ENCODE peak calls at places on chromosome 21, in seven cellular contexts. V is HepG2, X is WTC11, N is HCT116, E is HEK293T, L is K562, W is GM12878. I is an unnamed sample.

GRCh38 chr21:32315511-32316362 is 17.1 kb downstream of the MRAP start:
- DNase-seq in E (no peak), V (peak; percentile 24), L (no peak), X (no peak), W (no peak), N (no peak), I (no peak)

GRCh38 chr21:45408811-45409261 is 3.9 kb downstream of the COL18A1 start:
- DNase-seq in L (no peak), W (no peak), X (no peak), E (no peak), N (no peak), V (no peak), I (no peak)

GRCh38 chr21:33236013-33236686 is 6.4 kb downstream of the IFNAR2 start:
- DNase-seq in V (no peak), L (no peak), W (no peak), E (no peak), N (no peak), X (no peak), I (no peak)

GRCh38 chr21:37365657-37366487 is 701 bp upstream of the DYRK1A start:
- DNase-seq in W (no peak), X (peak; percentile 76), V (peak; percentile 63), E (peak; percentile 65), N (no peak), L (peak; percentile 96), I (no peak)

GRCh38 chr21:46425061-46425460 is 33.6 kb upstream of the DIP2A start:
- DNase-seq in X (no peak), E (no peak), L (no peak), N (no peak), V (no peak), W (no peak), I (no peak)

GRCh38 chr21:37073417-37074194 is 552 bp downstream of the TTC3 start:
- DNase-seq in L (peak; percentile 57), W (no peak), N (no peak), E (peak; percentile 35), V (no peak), X (no peak), I (no peak)

GRCh38 chr21:46457801-46458314 is 833 bp upstream of the DIP2A start:
- DNase-seq in V (peak; percentile 21), E (peak; percentile 36), N (peak; percentile 4), L (peak; percentile 81), W (no peak), X (no peak), I (no peak)

GRCh38 chr21:37855568-37856391 is 60.5 kb downstream of the KCNJ6 start:
- DNase-seq in V (no peak), W (no peak), N (no peak), L (no peak), E (no peak), X (no peak), I (peak; percentile 40)

GRCh38 chr21:45002381-45003204 is 62.8 kb downstream of the SLX9 start:
- DNase-seq in E (no peak), L (no peak), N (no peak), V (no peak), W (no peak), X (no peak), I (no peak)

GRCh38 chr21:42299324-42300044 is 15.7 kb downstream of the TFF3 start:
- DNase-seq in E (no peak), L (no peak), N (no peak), W (no peak), V (no peak), X (no peak), I (no peak)

GRCh38 chr21:38741976-38742309 is 63.8 kb upstream of the ETS2 start:
- DNase-seq in W (no peak), X (no peak), N (no peak), V (no peak), E (no peak), L (no peak), I (no peak)

GRCh38 chr21:22490044-22490443 is 1491.8 kb downstream of the NCAM2 start:
- DNase-seq in X (no peak), L (no peak), W (no peak), E (no peak), V (no peak), N (no peak), I (no peak)

GRCh38 chr21:41208946-41209345 is 41.0 kb downstream of the BACE2 start:
- DNase-seq in V (no peak), N (no peak), L (no peak), E (no peak), W (no peak), X (no peak), I (no peak)

GRCh38 chr21:44791246-44791645 is 10.4 kb downstream of the UBE2G2 start:
- DNase-seq in L (no peak), X (no peak), E (no peak), W (no peak), V (no peak), N (no peak), I (no peak)

GRCh38 chr21:37006521-37007291 is at the start of gene RIPPLY3:
- DNase-seq in X (peak; percentile 59), L (no peak), E (peak; percentile 41), N (no peak), W (no peak), V (no peak), I (no peak)

GRCh38 chr21:44972821-44973220 is 33.0 kb downstream of the SLX9 start:
- DNase-seq in X (no peak), W (no peak), N (no peak), E (no peak), L (no peak), V (no peak), I (no peak)

GRCh38 chr21:41816583-41817165 is 49.8 kb upstream of the RIPK4 start:
- DNase-seq in E (peak; percentile 83), W (no peak), L (peak; percentile 89), X (peak; percentile 75), N (no peak), V (peak; percentile 23), I (peak; percentile 78)

GRCh38 chr21:33917421-33917820 is 1.8 kb upstream of the ATP5PO start:
- DNase-seq in V (no peak), L (no peak), X (no peak), W (no peak), E (no peak), N (no peak), I (no peak)

GRCh38 chr21:46661211-46661625 is 25.7 kb downstream of the PRMT2 start:
- DNase-seq in L (no peak), N (no peak), V (no peak), X (peak; percentile 74), E (peak; percentile 89), W (no peak), I (peak; percentile 61)

GRCh38 chr21:41584603-41585176 is 76.7 kb upstream of the TMPRSS2 start:
- DNase-seq in N (no peak), L (no peak), X (no peak), E (no peak), W (no peak), V (no peak), I (no peak)

GRCh38 chr21:27108228-27108627 is 141.3 kb upstream of the ADAMTS5 start:
- DNase-seq in X (no peak), V (no peak), W (no peak), L (no peak), N (no peak), E (no peak), I (no peak)

GRCh38 chr21:25858328-25858727 is 123.6 kb downstream of the GABPA start:
- DNase-seq in E (no peak), L (no peak), V (no peak), N (no peak), W (no peak), X (no peak), I (no peak)
- TF ChIP-seq SP1 in E (no peak), L (no peak), V (no peak), N (no peak), W (no peak), X (no peak), I (no peak)

GRCh38 chr21:28972398-28972797 is 20.3 kb downstream of the LTN1 start:
- DNase-seq in L (no peak), X (no peak), V (no peak), W (no peak), N (no peak), E (no peak), I (no peak)

GRCh38 chr21:28979092-28979491 is 13.6 kb downstream of the LTN1 start:
- DNase-seq in W (no peak), E (no peak), X (no peak), L (no peak), V (no peak), N (no peak), I (no peak)

GRCh38 chr21:28971171-28971570 is 21.5 kb downstream of the LTN1 start:
- DNase-seq in W (no peak), E (no peak), L (no peak), N (no peak), V (no peak), X (no peak), I (no peak)

GRCh38 chr21:28975401-28975800 is 17.3 kb downstream of the LTN1 start:
- DNase-seq in L (no peak), X (no peak), N (no peak), E (no peak), W (no peak), V (no peak), I (no peak)

DNA sequence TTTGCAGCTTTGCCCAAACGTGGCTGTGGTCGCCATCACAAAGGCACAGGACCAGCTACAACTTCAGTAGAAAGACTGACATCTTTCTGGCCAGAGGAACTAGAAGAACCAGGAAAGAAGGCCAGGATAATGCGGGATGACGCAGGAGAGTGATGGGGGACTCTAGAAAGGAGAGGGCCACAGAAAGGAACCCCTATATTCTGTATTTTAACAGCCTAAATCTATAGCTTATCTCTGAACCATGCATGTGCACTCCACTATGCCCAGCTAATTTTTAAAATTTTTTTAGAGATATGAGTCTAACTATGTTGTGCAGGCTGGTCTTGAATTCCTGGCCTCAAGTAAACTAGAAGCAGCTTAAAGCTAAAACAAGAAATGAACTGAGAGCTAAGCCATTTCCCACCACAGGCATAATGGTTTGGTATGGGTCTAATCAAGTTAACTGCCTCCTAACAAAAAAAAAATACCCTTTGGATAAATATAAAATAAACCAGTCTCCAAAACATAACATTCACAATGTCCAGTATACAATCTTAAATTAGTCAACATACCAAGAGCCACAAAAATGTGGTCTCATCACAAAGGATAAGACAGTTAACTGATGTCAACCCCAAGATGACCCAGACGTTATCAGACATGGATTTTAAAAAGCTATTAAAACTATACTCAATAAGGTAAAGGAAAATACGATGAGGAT is 18.0 kb downstream of the LTN1 start:
- DNase-seq in L (no peak), V (no peak), X (no peak), N (no peak), E (no peak), W (no peak), I (no peak)
- TF ChIP-seq SP1 in L (no peak), V (no peak), X (no peak), N (no peak), E (no peak), W (no peak), I (no peak)

DNA sequence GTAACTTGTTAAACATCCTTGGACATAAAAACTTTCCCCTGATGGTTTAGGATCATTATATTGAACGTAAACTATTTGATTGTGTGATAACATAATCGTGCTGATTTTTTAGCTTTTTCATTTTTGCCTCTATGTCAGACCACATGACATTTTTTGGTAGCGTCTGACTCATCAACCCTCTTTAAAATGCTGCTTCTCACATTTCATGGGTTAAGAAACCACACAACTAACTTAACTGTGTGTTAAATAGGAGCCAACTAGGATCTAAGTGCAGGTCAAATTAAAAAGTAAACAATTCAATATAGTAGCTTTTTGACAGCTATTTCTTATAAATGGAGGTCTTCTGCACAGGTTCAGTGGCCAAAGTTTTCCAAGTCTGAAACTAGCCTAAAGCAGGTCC is 9.8 kb downstream of the BTG3 start:
- DNase-seq in L (no peak), N (no peak), W (no peak), E (no peak), X (no peak), V (no peak), I (no peak)
- TF ChIP-seq SP1 in L (no peak), N (no peak), W (no peak), E (no peak), X (no peak), V (no peak), I (no peak)

GRCh38 chr21:20272791-20273362 is 725.3 kb upstream of the NCAM2 start:
- DNase-seq in L (no peak), N (no peak), V (no peak), X (peak; percentile 12), W (no peak), E (no peak), I (no peak)
- TF ChIP-seq SP1 in L (no peak), N (no peak), V (no peak), X (no peak), W (no peak), E (no peak), I (no peak)